ENCODE peak calls at places on chromosome 18, in seven cellular contexts. T is WTC11, C is M059J, B is GM12892, D is transverse colon, G is HuH-7.5, E is A549. M is an unnamed sample.

GRCh38 chr18:11514267-11514666 is 95.1 kb upstream of the SLC35G4 start:
- DNase-seq in T (no peak), D (no peak), G (no peak), B (no peak), E (no peak), C (no peak), M (no peak)

GRCh38 chr18:23583071-23583865 is 3.0 kb downstream of the NPC1 start:
- DNase-seq in C (no peak), G (no peak), B (no peak), T (no peak), D (no peak), E (no peak), M (no peak)

GRCh38 chr18:2706903-2707302 is 51.4 kb downstream of the SMCHD1 start:
- DNase-seq in G (no peak), B (no peak), T (no peak), D (no peak), C (no peak), E (no peak), M (no peak)

GRCh38 chr18:36411745-36412168 is 114.2 kb downstream of the FHOD3 start:
- DNase-seq in C (peak), G (peak), B (no peak), D (no peak), T (peak), E (no peak), M (no peak)

GRCh38 chr18:49368161-49368875 is 92.1 kb downstream of the DYM start:
- DNase-seq in D (no peak), T (no peak), E (no peak), B (no peak), C (no peak), G (no peak), M (peak)

GRCh38 chr18:36934884-36935283 is 106.0 kb downstream of the KIAA1328 start:
- DNase-seq in E (no peak), G (no peak), B (no peak), D (no peak), C (peak), T (no peak), M (no peak)

GRCh38 chr18:77073336-77074093 is 59.1 kb downstream of the MBP start:
- DNase-seq in C (no peak), E (no peak), T (no peak), G (no peak), B (no peak), D (no peak), M (no peak)

GRCh38 chr18:42564761-42565160 is 550.7 kb downstream of the RIT2 start:
- DNase-seq in B (no peak), C (no peak), E (no peak), D (no peak), T (no peak), G (no peak), M (no peak)

GRCh38 chr18:55234366-55235093 is 275.3 kb upstream of the CCDC68 start:
- DNase-seq in B (peak), T (peak), C (peak), E (peak), D (peak), G (peak), M (peak)

GRCh38 chr18:11108956-11109355 is 40.4 kb downstream of the PIEZO2 start:
- DNase-seq in E (no peak), G (no peak), B (no peak), C (peak), D (no peak), T (no peak), M (no peak)

GRCh38 chr18:61541673-61542072 is 208.4 kb downstream of the CDH20 start:
- DNase-seq in C (no peak), B (no peak), T (no peak), G (no peak), D (no peak), E (no peak), M (peak)

GRCh38 chr18:79439201-79440023 is 43.7 kb downstream of the NFATC1 start:
- DNase-seq in E (no peak), G (no peak), C (peak), D (no peak), B (no peak), T (no peak), M (peak)

GRCh38 chr18:39389800-39390379 is 1824.3 kb upstream of the CELF4 start:
- DNase-seq in E (no peak), G (no peak), B (no peak), C (peak), D (no peak), T (peak), M (no peak)

GRCh38 chr18:48408727-48409590 is at the start of gene ZBTB7C:
- DNase-seq in D (peak), T (peak), G (peak), C (peak), B (peak), E (no peak), M (no peak)

GRCh38 chr18:51266736-51267135 is 69.3 kb upstream of the MEX3C start:
- DNase-seq in T (no peak), E (no peak), D (no peak), C (peak), G (no peak), B (no peak), M (no peak)

GRCh38 chr18:28034567-28034966 is 142.4 kb downstream of the CDH2 start:
- DNase-seq in D (no peak), E (no peak), G (no peak), C (no peak), B (no peak), T (no peak), M (no peak)